ENCODE peak calls at places on chromosomes 1 and 21, in four cellular contexts. G is fibroblast of pulmonary artery, P is astrocyte of the cerebellum, E is choroid plexus epithelial cell. O is an unnamed sample.

GRCh38 chr1:26626994-26627393 is 68.8 kb upstream of the ARID1A start:
- DNase-seq in G (peak; percentile 30), P (no peak), E (peak; percentile 61), O (no peak)

GRCh38 chr1:48823161-48823560 is 46.5 kb upstream of the BEND5 start:
- DNase-seq in E (peak; percentile 12), P (no peak), G (no peak), O (peak; percentile 13)

GRCh38 chr1:214623430-214623829 is 20.4 kb downstream of the CENPF start:
- DNase-seq in E (no peak), P (no peak), G (peak; percentile 16), O (no peak)

GRCh38 chr1:85225624-85226380 is 25.0 kb upstream of the SYDE2 start:
- DNase-seq in E (peak; percentile 39), P (no peak), G (peak; percentile 8), O (no peak)

GRCh38 chr1:99598738-99599411 is 47.0 kb upstream of the PALMD start:
- DNase-seq in E (no peak), P (no peak), G (no peak), O (no peak)

GRCh38 chr1:169312084-169312954 is 55.3 kb downstream of the NME7 start:
- DNase-seq in G (peak; percentile 88), P (peak; percentile 87), E (peak; percentile 95), O (no peak)

GRCh38 chr1:114289321-114289720 is 135.7 kb upstream of the SYT6 start:
- DNase-seq in G (no peak), P (no peak), E (no peak), O (no peak)

GRCh38 chr1:179814513-179814838 is 63.1 kb downstream of the TOR1AIP2 start:
- DNase-seq in G (no peak), E (no peak), P (no peak), O (peak; percentile 68)

GRCh38 chr1:87905651-87906050 is 577.0 kb downstream of the LMO4 start:
- DNase-seq in P (no peak), E (no peak), G (no peak), O (no peak)

GRCh38 chr1:55484173-55484572 is 269.0 kb upstream of the USP24 start:
- DNase-seq in G (no peak), E (no peak), P (no peak), O (no peak)

GRCh38 chr1:205274041-205274691 is 46.4 kb downstream of the TMCC2 start:
- DNase-seq in E (no peak), G (no peak), P (no peak), O (no peak)

GRCh38 chr1:173364827-173365226 is 112.3 kb upstream of the PRDX6 start:
- DNase-seq in P (no peak), E (no peak), G (no peak), O (no peak)

GRCh38 chr1:43509740-43510375 is 20.8 kb upstream of the PTPRF start:
- DNase-seq in G (no peak), E (no peak), P (no peak), O (no peak)

GRCh38 chr1:65419681-65420589 is 533 bp upstream of the LEPR start:
- DNase-seq in E (peak; percentile 99), P (peak; percentile 96), G (peak; percentile 99), O (peak; percentile 98)

GRCh38 chr1:7062346-7063061 is 277.2 kb downstream of the CAMTA1 start:
- DNase-seq in G (no peak), E (no peak), P (no peak), O (no peak)

GRCh38 chr1:6256640-6257039 is 4.3 kb downstream of the GPR153 start:
- DNase-seq in G (no peak), E (no peak), P (no peak), O (no peak)

GRCh38 chr1:94050263-94050662 is 70.7 kb downstream of the ABCA4 start:
- DNase-seq in P (no peak), E (no peak), G (no peak), O (no peak)

GRCh38 chr1:208988811-208989222 is 594.7 kb upstream of the CAMK1G start:
- DNase-seq in P (peak; percentile 42), G (peak; percentile 78), E (peak; percentile 47), O (peak; percentile 31)

GRCh38 chr21:16082038-16082816 is 352.4 kb downstream of the USP25 start:
- DNase-seq in P (no peak), G (peak; percentile 55), E (peak; percentile 52), O (no peak)

GRCh38 chr21:42807938-42808613 is 71.3 kb downstream of the WDR4 start:
- DNase-seq in E (no peak), G (no peak), P (no peak), O (no peak)

GRCh38 chr1:71638081-71638766 is 557.4 kb upstream of the ZRANB2 start:
- DNase-seq in P (no peak), G (peak; percentile 49), E (peak; percentile 7), O (no peak)

GRCh38 chr1:41341756-41342562 is 19.3 kb upstream of the FOXO6 start:
- DNase-seq in E (peak; percentile 37), G (no peak), P (no peak), O (no peak)

GRCh38 chr1:209048961-209049669 is 534.4 kb upstream of the CAMK1G start:
- DNase-seq in E (peak; percentile 10), P (peak; percentile 18), G (peak; percentile 4), O (no peak)

GRCh38 chr1:43975249-43975961 is 645 bp downstream of the ATP6V0B start:
- DNase-seq in E (peak; percentile 33), P (no peak), G (peak; percentile 25), O (peak; percentile 55)

GRCh38 chr1:1954831-1955441 is 35.9 kb upstream of the TMEM52 start:
- DNase-seq in E (no peak), G (no peak), P (no peak), O (no peak)

GRCh38 chr1:1956101-1956500 is 37.0 kb upstream of the TMEM52 start:
- DNase-seq in E (no peak), P (no peak), G (no peak), O (no peak)

GRCh38 chr1:1954015-1954414 is 34.9 kb upstream of the TMEM52 start:
- DNase-seq in P (no peak), E (no peak), G (no peak), O (no peak)

GRCh38 chr1:1956586-1957532 is 37.8 kb upstream of the TMEM52 start:
- DNase-seq in G (no peak), E (no peak), P (no peak), O (no peak)

DNA sequence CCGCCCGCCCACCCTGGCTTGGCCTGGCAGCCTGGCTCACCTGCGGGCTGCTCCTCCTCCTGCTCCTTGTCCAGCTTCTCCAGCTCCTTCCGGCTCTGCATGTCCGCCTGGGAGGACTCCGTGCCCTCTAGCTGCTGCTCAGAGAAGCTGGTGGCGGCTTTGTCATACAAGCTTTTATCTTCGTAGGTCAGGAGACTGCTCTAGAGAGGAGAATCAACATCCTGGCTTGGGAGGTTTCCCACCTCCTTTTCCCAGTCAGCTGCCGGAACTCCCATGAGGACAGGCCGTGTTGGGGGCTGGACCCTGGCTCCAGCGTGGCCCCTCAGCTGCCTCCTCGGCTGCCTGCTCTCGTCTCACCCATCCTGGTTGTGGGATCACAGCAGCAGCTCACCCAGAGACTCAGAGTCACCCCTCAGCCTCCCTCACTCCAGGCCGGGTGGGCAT is 36.6 kb upstream of the TMEM52 start:
- DNase-seq in E (no peak), P (no peak), G (no peak), O (no peak)
- TF ChIP-seq CTCF in E (no peak), P (no peak), G (no peak), O (no peak)

GRCh38 chr1:176656257-176656995 is 193.5 kb downstream of the PAPPA2 start:
- DNase-seq in G (peak; percentile 76), E (peak; percentile 18), P (peak; percentile 86), O (peak; percentile 65)
- TF ChIP-seq CTCF in G (no peak), E (no peak), P (peak; percentile 17), O (peak; percentile 42)

GRCh38 chr1:247054992-247055415 is 23.6 kb downstream of the ZNF670 start:
- DNase-seq in G (peak; percentile 83), E (peak; percentile 85), P (no peak), O (no peak)

GRCh38 chr1:247060771-247061170 is 17.8 kb downstream of the ZNF670 start:
- DNase-seq in P (no peak), G (no peak), E (no peak), O (no peak)

GRCh38 chr1:247056071-247056470 is 22.5 kb downstream of the ZNF670 start:
- DNase-seq in G (peak; percentile 4), P (no peak), E (peak; percentile 60), O (no peak)
- TF ChIP-seq CTCF in G (no peak), P (no peak), E (no peak), O (no peak)

DNA sequence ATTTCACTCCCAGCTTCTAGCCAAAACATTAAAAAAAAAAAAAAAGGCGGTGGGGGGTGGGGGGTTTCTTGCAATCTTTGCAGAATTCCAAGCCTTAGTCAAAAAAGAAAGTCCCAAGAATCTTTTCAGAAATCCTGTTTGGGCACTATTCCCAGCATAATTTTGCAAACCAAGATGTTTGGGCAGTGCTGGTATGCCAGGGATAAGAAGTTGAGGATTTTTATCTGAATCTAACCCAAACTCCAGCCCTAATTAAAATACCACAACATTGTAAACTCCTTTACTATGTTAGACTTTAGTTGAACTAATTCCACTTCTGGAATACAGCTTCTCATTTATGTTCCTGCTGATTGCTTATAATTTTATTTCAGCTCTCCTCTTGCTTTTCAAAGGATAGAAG is 504.1 kb upstream of the ADGRL2 start:
- DNase-seq in E (no peak), G (peak; percentile 31), P (no peak), O (no peak)
- TF ChIP-seq CTCF in E (no peak), G (no peak), P (no peak), O (no peak)

DNA sequence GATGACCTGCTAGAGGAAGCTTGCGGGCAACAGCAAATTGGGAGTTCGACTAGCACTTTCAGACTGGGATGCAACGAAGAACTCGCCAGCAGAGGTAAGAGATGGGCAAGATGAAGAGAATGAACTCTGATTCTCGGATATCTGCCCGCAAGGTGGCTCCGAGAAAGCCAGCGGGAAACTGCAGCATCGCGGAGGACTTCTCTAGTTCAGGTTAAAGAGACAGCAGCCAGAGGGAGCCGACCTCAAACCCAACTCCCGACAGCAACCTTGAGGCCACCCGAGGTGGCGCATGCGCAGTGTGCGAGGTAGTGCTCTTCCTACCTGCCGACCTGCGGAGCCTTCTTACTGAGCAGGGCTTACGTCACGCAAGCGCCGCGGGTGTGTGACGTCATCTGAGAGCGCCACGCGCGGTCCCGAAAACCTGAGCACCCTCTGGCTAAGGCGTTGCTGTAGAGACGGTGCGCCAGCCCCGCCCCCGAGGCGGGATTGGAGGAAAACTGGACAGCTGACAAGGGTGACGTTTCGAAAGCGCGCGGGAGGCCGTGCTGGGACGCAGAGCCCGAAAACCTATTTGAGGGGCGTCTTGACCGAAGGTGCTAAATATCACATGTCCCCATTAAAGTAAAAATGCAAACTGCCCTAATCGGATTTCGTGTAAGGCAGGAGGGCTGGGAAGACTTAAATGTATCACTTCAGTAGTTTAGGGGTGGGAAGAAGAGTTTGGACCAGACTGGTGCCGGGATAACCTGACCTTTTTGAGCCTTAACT is 110.5 kb upstream of the SLC25A33 start:
- DNase-seq in G (peak; percentile 99), E (peak; percentile 99), P (peak; percentile 98), O (peak; percentile 98)
- TF ChIP-seq CTCF in G (peak; percentile 3), E (peak; percentile 34), P (peak; percentile 13), O (no peak)

O was measured in heart right ventricle.